ENCODE peak calls at places on chromosomes 5 and 9, in four cellular contexts. K is NCI-H1694, P is retinal pigment epithelial cell, X is astrocyte of the hippocampus. S is an unnamed sample.

GRCh38 chr9:107020040-107020530 is 157.1 kb downstream of the ZNF462 start:
- DNase-seq in X (peak; percentile 95), K (no peak), P (peak; percentile 94), S (no peak)

GRCh38 chr9:121631115-121631514 is 20.3 kb upstream of the DAB2IP start:
- DNase-seq in K (no peak), P (no peak), X (no peak), S (no peak)

GRCh38 chr9:83153030-83153429 is 90.1 kb upstream of the RASEF start:
- DNase-seq in X (no peak), P (no peak), K (no peak), S (no peak)

GRCh38 chr5:59959330-59959729 is 65.8 kb upstream of the PDE4D start:
- DNase-seq in P (no peak), K (no peak), X (no peak), S (no peak)

GRCh38 chr5:146528232-146528631 is 12.2 kb upstream of the GPR151 start:
- DNase-seq in K (no peak), P (no peak), X (no peak), S (no peak)

GRCh38 chr9:18189876-18190670 is 283.9 kb upstream of the ADAMTSL1 start:
- DNase-seq in X (peak; percentile 8), P (peak; percentile 88), K (no peak), S (no peak)

GRCh38 chr9:32928145-32928763 is 73.2 kb downstream of the APTX start:
- DNase-seq in X (peak; percentile 4), K (no peak), P (no peak), S (no peak)

GRCh38 chr5:32420506-32420905 is 24.0 kb downstream of the ZFR start:
- DNase-seq in P (no peak), K (no peak), X (peak; percentile 20), S (no peak)

GRCh38 chr5:38724301-38725030 is 121.3 kb upstream of the OSMR start:
- DNase-seq in K (no peak), P (no peak), X (peak; percentile 56), S (no peak)

GRCh38 chr9:72855321-72855720 is 97.5 kb downstream of the ALDH1A1 start:
- DNase-seq in X (no peak), K (no peak), P (no peak), S (no peak)